ENCODE peak calls at places on chromosomes 16 and 17, in ten cellular contexts. J is neural progenitor cell; H is CD8-positive, alpha-beta T cell; A is GM13976; N is foreskin fibroblast; Y is tibial nerve; Q is mucosa of descending colon; S is fibroblast of the aortic adventitia; V is CD4-positive, alpha-beta T cell; L is lower leg skin. X is an unnamed sample.

GRCh38 chr17:50939542-50939794 is 73.3 kb upstream of the TOB1 start:
- DNase-seq in H (no peak), Y (no peak), V (no peak), Q (no peak), S (no peak), L (no peak), N (no peak), A (no peak), J (no peak), X (no peak)

GRCh38 chr17:27502526-27503324 is 46.5 kb downstream of the KSR1 start:
- DNase-seq in J (no peak), Y (no peak), Q (no peak), S (peak; percentile 93), L (no peak), A (no peak), H (no peak), V (no peak), N (peak; percentile 17), X (peak; percentile 58)

GRCh38 chr17:34726536-34727384 is 147.4 kb downstream of the TMEM132E start:
- DNase-seq in H (no peak), Q (no peak), J (no peak), V (no peak), S (no peak), Y (no peak), L (no peak), A (no peak), N (peak; percentile 17), X (no peak)

GRCh38 chr17:72510454-72511016 is 389.7 kb downstream of the SOX9 start:
- DNase-seq in J (no peak), S (no peak), H (no peak), N (peak; percentile 25), Y (no peak), V (no peak), Q (no peak), L (no peak), A (no peak), X (no peak)

GRCh38 chr17:31967643-31968042 is 30.8 kb downstream of the SUZ12 start:
- DNase-seq in N (no peak), A (no peak), L (no peak), Q (no peak), V (no peak), S (no peak), J (no peak), H (no peak), Y (no peak), X (no peak)

GRCh38 chr16:89193021-89193575 is 7.2 kb downstream of the SLC22A31 start:
- DNase-seq in L (no peak), J (peak; percentile 63), N (peak; percentile 91), Q (peak; percentile 65), H (no peak), S (peak; percentile 77), Y (no peak), V (no peak), A (peak; percentile 87), X (no peak)

GRCh38 chr17:10156082-10156445 is 42.3 kb downstream of the GAS7 start:
- DNase-seq in Q (no peak), N (no peak), L (no peak), V (no peak), Y (no peak), A (no peak), J (no peak), H (no peak), S (no peak), X (no peak)

GRCh38 chr17:27649929-27650328 is 18.9 kb downstream of the LGALS9 start:
- DNase-seq in J (no peak), Q (no peak), N (no peak), A (no peak), V (no peak), H (no peak), L (no peak), Y (peak; percentile 24), S (no peak), X (no peak)

GRCh38 chr16:30527635-30528178 is 1.3 kb upstream of the ZNF768 start:
- DNase-seq in J (no peak), N (peak; percentile 46), V (no peak), L (peak; percentile 71), Y (no peak), Q (no peak), S (no peak), A (peak; percentile 68), H (no peak), X (no peak)

GRCh38 chr17:49496183-49496865 is 1.2 kb downstream of the NGFR start:
- DNase-seq in S (peak; percentile 37), L (peak; percentile 42), H (peak; percentile 90), N (peak; percentile 76), Q (peak; percentile 81), A (peak; percentile 92), J (peak; percentile 94), Y (peak; percentile 83), V (peak; percentile 78), X (no peak)

GRCh38 chr16:12461971-12462370 is 341.7 kb downstream of the CPPED1 start:
- DNase-seq in H (no peak), J (no peak), N (no peak), L (no peak), A (no peak), Y (no peak), S (no peak), V (no peak), Q (no peak), X (no peak)

GRCh38 chr17:61149862-61150362 is 249.7 kb upstream of the TBX2 start:
- DNase-seq in Q (no peak), V (no peak), Y (no peak), S (no peak), L (no peak), N (no peak), H (no peak), A (no peak), J (no peak), X (no peak)

GRCh38 chr17:4301066-4301465 is 37.3 kb upstream of the ANKFY1 start:
- DNase-seq in S (no peak), V (no peak), Y (no peak), A (no peak), Q (no peak), H (no peak), N (no peak), J (no peak), L (no peak), X (no peak)

GRCh38 chr16:3180445-3180878 is 7.5 kb upstream of the OR1F1 start:
- DNase-seq in Y (no peak), Q (no peak), J (no peak), S (no peak), H (no peak), A (no peak), L (no peak), N (peak; percentile 10), V (no peak), X (peak; percentile 62)

GRCh38 chr17:63537991-63538692 is 12.1 kb upstream of the DCAF7 start:
- DNase-seq in V (no peak), J (peak; percentile 9), S (no peak), L (no peak), N (peak; percentile 27), Q (peak; percentile 47), A (no peak), Y (no peak), H (no peak), X (no peak)

DNA sequence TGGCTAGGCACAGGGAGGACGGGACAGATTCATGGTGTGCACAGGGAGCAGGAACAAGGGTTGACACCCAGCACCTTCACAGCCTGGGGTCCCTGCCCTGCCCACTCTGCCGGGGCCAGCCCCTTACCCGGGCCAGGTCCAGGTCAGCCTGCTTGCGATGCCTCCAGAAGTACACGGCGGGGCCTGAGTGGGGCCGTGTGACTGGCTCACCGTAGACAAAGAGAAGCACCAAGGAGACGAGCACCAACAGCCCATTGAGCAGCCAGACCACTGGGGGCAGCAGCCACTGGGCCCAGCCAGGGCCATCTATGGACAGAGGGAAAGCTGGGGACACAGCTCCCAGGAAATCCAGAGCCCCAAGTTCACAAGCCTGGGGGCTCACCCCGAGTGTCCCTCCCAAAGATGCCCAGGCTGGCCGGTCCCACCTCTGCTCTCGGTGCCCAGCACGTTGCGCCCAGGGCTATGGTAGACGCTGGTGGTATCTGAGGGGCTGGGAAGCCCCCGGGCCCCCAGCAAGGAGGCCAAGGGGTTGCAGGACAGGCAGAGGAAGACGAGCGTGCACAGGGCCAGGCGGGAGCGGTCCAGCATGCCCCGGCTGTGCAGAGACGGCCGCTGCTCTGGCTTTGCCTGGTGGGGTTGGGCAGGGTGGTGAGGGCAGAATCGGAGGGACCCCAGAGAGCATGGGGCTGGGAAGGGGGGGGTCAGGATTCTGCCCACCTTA is 19.8 kb downstream of the SREBF1 start:
- DNase-seq in S (no peak), J (no peak), Q (peak; percentile 39), H (no peak), Y (no peak), V (no peak), A (no peak), L (no peak), N (no peak), X (no peak)
- TF ChIP-seq CTCF in S (no peak), J (no peak), Q (no peak), H (no peak), Y (no peak), V (no peak), A (no peak), L (no peak), N (no peak), X (peak; percentile 36)

DNA sequence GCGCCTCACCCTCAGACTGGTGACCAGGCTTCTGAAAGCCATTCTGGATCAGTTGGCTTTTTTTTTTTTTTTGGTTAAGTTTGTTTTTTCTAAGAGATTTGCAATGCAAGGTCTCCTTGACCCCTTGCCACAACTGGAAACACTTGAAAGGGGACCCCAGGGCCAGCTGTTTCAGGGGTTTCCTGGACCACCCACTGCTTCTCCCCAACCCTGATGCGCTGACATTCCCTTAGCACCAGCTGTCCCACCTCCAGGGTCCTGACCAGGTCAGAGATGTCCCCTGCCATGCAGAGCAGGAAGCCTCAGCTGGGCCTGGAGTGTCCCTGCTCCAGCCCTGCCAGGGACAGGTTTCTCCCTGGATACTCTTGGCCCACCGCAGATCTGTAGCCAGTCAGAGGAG is 8.1 kb upstream of the MRPL58 start:
- DNase-seq in Y (no peak), Q (no peak), H (no peak), N (no peak), L (no peak), J (no peak), V (no peak), S (no peak), A (no peak), X (no peak)
- TF ChIP-seq CTCF in Y (no peak), Q (no peak), H (no peak), N (no peak), L (no peak), J (no peak), V (no peak), S (no peak), A (no peak), X (no peak)

DNA sequence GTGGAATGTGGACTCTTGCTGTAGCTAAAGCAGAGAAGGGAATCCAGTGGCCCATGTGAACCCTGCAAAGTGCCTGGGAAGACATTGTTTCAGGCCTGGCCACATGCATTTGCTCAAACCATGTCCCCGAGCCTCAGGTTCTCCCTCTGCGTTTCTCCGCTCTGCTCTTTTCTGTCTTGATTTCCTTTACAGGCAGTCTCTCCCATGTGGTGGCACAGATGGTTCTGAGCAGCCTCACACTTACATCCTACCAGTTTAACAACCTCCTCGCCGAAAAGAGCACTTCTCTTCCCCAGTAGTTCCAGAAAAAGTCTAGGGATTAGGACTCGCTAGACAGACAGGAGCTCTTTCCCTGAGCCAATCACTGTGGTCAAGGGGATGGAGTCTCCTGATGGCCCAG is 28.3 kb upstream of the MYH10 start:
- DNase-seq in Q (no peak), J (no peak), H (no peak), Y (no peak), A (no peak), V (no peak), L (no peak), S (no peak), N (no peak), X (no peak)
- TF ChIP-seq CTCF in Q (no peak), J (no peak), H (no peak), Y (no peak), A (no peak), V (no peak), L (no peak), S (no peak), N (no peak), X (no peak)

GRCh38 chr16:85733155-85733838 is 17.6 kb downstream of the C16orf74 start:
- DNase-seq in J (no peak), S (peak; percentile 23), L (peak; percentile 56), N (peak; percentile 25), V (no peak), A (no peak), Q (no peak), Y (no peak), H (no peak), X (no peak)
- TF ChIP-seq CTCF in J (no peak), S (no peak), L (no peak), N (no peak), V (no peak), A (no peak), Q (no peak), Y (no peak), H (no peak), X (no peak)